ENCODE peak calls at places on chromosome 11, in four cellular contexts. E is iPS DF 6.9, Z is HCT116, D is Panc1. J is an unnamed sample.

GRCh38 chr11:3907590-3907989 is 52.1 kb downstream of the STIM1 start:
- DNase-seq in E (no peak), Z (no peak), D (no peak), J (no peak)

GRCh38 chr11:18567081-18567480 is 21.5 kb downstream of the UEVLD start:
- DNase-seq in D (no peak), E (no peak), Z (no peak), J (no peak)

GRCh38 chr11:76156971-76157427 is 49.3 kb downstream of the WNT11 start:
- DNase-seq in Z (no peak), E (no peak), D (no peak), J (peak)

GRCh38 chr11:76371170-76371569 is 9.8 kb downstream of the THAP12 start:
- DNase-seq in E (no peak), D (peak), Z (peak), J (no peak)

GRCh38 chr11:15692739-15693138 is 578.0 kb downstream of the INSC start:
- DNase-seq in E (no peak), Z (no peak), D (no peak), J (no peak)

GRCh38 chr11:78646564-78647185 is 72.0 kb upstream of the NARS2 start:
- DNase-seq in E (peak), Z (peak), D (peak), J (no peak)

GRCh38 chr11:96149743-96150555 is 193.0 kb downstream of the MAML2 start:
- DNase-seq in E (no peak), Z (no peak), D (no peak), J (no peak)

GRCh38 chr11:125688066-125688465 is 7.4 kb upstream of the ACRV1 start:
- DNase-seq in D (no peak), E (no peak), Z (no peak), J (no peak)

GRCh38 chr11:11279956-11280689 is 72.9 kb downstream of the CSNK2A3 start:
- DNase-seq in Z (no peak), D (no peak), E (no peak), J (no peak)

GRCh38 chr11:117614695-117615094 is 182.3 kb downstream of the DSCAML1 start:
- DNase-seq in E (no peak), D (no peak), Z (no peak), J (no peak)

GRCh38 chr11:15216678-15217077 is 102.0 kb downstream of the INSC start:
- DNase-seq in D (no peak), E (no peak), Z (peak), J (no peak)

GRCh38 chr11:108697872-108698473 is 33.1 kb downstream of the DDX10 start:
- DNase-seq in E (peak), D (peak), Z (peak), J (peak)

GRCh38 chr11:76700177-76701100 is 29.9 kb upstream of the LRRC32 start:
- DNase-seq in D (no peak), E (no peak), Z (peak), J (no peak)

GRCh38 chr11:67441731-67442401 is 1.4 kb downstream of the CORO1B start:
- DNase-seq in E (no peak), Z (no peak), D (no peak), J (peak)

GRCh38 chr11:11409224-11409623 is 56.2 kb upstream of the CSNK2A3 start:
- DNase-seq in Z (no peak), D (no peak), E (no peak), J (no peak)

GRCh38 chr11:129861702-129862107 is 33.7 kb downstream of the NFRKB start:
- DNase-seq in D (peak), Z (peak), E (peak), J (no peak)

GRCh38 chr11:68325183-68325893 is 12.9 kb downstream of the LRP5 start:
- DNase-seq in D (no peak), E (no peak), Z (no peak), J (no peak)

GRCh38 chr11:90448280-90448679 is 225.4 kb upstream of the CHORDC1 start:
- DNase-seq in Z (no peak), E (no peak), D (no peak), J (no peak)

GRCh38 chr11:87083029-87083428 is 45.3 kb downstream of the TMEM135 start:
- DNase-seq in D (no peak), Z (no peak), E (peak), J (no peak)

GRCh38 chr11:28049338-28050216 is 58.4 kb downstream of the KIF18A start:
- DNase-seq in Z (peak), E (no peak), D (peak), J (no peak)

GRCh38 chr11:80163011-80163410 is 722.2 kb upstream of the TENM4 start:
- DNase-seq in D (no peak), E (no peak), Z (no peak), J (no peak)

GRCh38 chr11:15602779-15603178 is 488.1 kb downstream of the INSC start:
- DNase-seq in E (no peak), D (no peak), Z (no peak), J (no peak)

GRCh38 chr11:104625246-104625645 is 273.0 kb downstream of the CASP12 start:
- DNase-seq in E (no peak), Z (no peak), D (no peak), J (no peak)

GRCh38 chr11:126561327-126561893 is 205.9 kb downstream of the ST3GAL4 start:
- DNase-seq in Z (no peak), D (no peak), E (peak), J (no peak)

GRCh38 chr11:29251738-29252137 is 765.1 kb downstream of the KCNA4 start:
- DNase-seq in E (no peak), D (no peak), Z (no peak), J (no peak)

GRCh38 chr11:5007561-5007960 is 12.9 kb downstream of the OR51L1 start:
- DNase-seq in D (no peak), E (no peak), Z (no peak), J (no peak)

GRCh38 chr11:30488304-30488998 is 97.7 kb downstream of the MPPED2 start:
- DNase-seq in E (no peak), Z (no peak), D (no peak), J (no peak)

GRCh38 chr11:11403763-11404725 is 51.0 kb upstream of the CSNK2A3 start:
- DNase-seq in D (no peak), Z (no peak), E (no peak), J (peak)

GRCh38 chr11:7606496-7606895 is 66.8 kb downstream of the CYB5R2 start:
- DNase-seq in E (no peak), Z (no peak), D (no peak), J (no peak)

DNA sequence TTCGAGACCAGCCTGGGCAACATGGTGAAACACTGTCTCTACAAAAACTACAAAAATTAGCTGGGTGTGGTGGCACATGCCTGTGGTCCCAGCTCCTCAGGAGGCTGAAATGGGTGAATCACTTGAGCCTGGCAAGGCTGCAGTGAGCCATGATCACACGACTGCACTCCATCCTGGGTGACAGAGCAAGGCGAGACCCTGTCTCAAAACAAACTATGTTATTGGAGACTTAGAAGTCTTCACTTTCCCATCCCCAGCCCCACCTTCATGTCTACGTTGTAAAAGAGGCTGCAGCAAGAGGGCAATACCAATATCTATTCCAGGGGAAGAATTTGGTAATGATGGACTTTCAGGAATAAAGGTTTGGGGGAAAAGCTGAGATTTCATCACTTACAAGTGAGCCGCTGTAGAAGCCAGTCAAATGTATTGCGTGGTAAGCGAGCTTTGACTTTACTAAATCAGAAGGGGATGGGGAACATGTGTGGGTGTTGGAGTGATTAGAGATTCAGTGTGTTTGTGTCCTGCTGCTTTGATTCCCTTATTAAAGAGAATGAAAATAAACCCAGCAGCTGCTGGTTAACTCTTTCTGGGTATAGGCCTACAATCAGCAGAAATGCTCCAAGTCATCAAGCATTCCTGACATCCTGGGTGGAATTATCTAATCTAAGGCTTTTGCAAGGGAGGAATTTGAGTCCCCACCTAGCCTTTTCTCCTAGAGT is 53.7 kb downstream of the UBASH3B start:
- DNase-seq in Z (peak), E (no peak), D (no peak), J (no peak)
- H3K27ac ChIP-seq in Z (no peak), E (no peak), D (no peak), J (no peak)

DNA sequence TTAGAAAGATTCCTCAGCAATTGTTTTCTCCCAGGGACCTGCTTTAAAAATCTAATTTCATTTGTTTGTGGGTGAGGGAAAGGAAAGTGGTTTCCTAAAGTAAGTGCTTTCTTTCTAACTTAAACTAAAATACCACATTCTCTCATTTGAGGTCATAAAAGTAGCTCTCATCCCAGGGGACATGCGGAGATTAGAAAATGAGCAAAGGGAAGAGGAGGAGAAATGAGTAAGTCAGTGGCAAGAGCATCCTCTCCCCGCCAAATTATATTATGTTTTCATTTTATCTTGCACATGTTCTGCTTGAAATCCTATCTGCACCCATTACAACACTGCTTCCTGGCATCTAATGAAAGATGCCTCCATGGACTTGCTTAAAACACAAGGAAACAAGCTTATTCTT is 191.4 kb downstream of the ARHGAP42 start:
- DNase-seq in E (no peak), Z (no peak), D (no peak), J (no peak)
- H3K27ac ChIP-seq in E (no peak), Z (no peak), D (no peak), J (peak)

GRCh38 chr11:119473226-119473625 is 50.3 kb upstream of the THY1 start:
- DNase-seq in Z (no peak), D (no peak), E (no peak), J (no peak)

GRCh38 chr11:119476666-119477331 is 53.8 kb upstream of the THY1 start:
- DNase-seq in D (no peak), Z (no peak), E (no peak), J (peak)

GRCh38 chr11:119473901-119474681 is 51.1 kb upstream of the THY1 start:
- DNase-seq in D (no peak), E (no peak), Z (no peak), J (peak)

GRCh38 chr11:119476038-119476437 is 53.1 kb upstream of the THY1 start:
- DNase-seq in D (no peak), E (no peak), Z (no peak), J (no peak)

DNA sequence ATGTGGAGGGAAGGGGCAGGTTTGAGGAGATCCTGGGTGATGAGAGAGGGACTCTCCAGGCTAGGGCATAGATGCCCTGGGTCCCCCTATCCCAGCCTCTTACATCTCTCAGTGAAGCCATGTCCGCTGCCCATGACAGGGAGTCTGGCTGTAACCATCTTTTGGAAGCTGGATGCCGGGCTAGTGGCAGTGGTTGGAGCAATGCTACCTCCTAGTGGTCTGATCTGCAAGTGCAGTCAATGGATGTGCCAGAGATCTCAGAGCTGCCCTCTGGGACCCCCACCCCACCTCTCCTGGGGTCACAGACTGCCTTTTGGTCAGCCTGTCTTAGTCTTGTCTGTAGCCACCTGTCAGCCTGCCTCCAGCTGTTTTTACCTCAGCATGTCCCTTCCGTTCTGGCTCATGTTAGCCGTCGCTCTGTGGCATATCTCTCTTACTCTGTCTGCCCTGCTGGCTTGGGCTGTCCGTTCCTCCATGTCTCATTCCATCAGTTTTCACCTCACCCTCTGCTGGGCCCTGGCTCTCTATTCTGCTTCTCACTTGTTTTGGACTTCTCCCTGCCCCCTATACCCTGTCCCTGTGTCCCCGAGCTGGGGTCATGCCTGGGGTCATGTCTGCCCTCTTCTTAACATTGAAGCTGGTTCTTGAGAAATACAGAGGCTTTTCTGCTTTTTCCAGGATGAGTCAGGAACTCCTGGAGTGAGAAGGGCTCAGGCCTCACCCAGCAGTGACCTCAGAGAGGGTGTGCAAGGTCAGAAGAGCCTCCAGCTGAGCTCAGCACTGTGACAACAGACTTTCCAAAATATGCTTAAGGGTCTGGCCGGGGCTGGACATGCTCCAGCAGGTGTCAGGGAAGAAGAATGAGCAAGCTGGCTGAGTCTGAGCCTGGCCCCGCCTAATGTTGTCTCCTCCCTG is 52.0 kb upstream of the THY1 start:
- DNase-seq in Z (no peak), D (peak), E (peak), J (peak)
- H3K27ac ChIP-seq in Z (no peak), D (no peak), E (no peak), J (no peak)

DNA sequence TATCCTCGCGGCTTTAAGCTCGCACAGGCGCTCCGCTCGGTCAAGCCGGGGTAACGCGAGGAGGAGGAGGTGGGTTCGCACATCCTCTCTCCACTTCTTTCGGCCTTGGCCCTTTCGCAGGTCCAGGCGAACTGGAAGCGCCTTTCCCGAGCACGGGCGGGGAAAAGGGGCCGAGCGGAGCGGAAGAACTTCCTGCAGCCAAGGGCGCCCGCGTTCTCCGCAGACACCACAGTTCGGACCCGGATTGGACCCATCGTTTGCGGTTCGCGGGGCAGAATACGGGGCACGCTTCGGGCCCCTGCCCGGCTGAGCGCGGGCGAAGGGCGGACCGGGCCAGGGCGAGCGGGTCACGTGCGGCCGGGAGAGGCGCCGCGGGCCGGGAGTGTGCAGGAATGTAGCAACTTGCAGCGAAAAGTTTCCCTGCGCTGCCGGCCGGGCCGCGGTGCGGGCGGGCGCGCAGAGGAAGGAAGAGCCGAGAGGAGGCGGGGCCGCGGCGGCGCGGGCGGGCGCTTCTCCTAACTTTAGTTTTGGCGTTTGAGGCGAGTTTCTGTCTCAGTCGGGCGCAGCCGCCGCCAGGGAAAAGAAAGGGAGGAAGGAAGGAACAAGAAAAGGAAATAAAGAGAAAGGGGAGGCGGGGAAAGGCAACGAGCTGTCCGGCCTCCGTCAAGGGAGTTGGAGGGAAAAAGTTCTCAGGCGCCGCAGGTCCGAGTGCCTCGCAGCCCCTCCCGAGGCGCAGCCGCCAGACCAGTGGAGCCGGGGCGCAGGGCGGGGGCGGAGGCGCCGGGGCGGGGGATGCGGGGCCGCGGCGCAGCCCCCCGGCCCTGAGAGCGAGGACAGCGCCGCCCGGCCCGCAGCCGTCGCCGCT is at the start of gene YAP1:
- DNase-seq in Z (peak), E (no peak), D (peak), J (peak)
- H3K27ac ChIP-seq in Z (peak), E (no peak), D (peak), J (peak)